ENCODE peak calls at places on chromosomes 7 and 10, in eight cellular contexts. R is Panc1; X is mesendoderm; K is hippocampal formation; F is esophagus squamous epithelium; Q is activated effector memory CD4-positive, alpha-beta T cell treated with anti-CD3 and anti-CD28 coated beads, Interleukin-2, amount 50 U/mL, for 16 hours; H is NCI-H187 treated with DMSO at 0.1 percent for 48 hours; O is GM13976. P is an unnamed sample.

GRCh38 chr10:131818510-131819234 is 82.1 kb upstream of the PPP2R2D start:
- DNase-seq in R (no peak), X (no peak), K (no peak), F (no peak), Q (no peak), H (peak; percentile 21), O (no peak), P (no peak)

GRCh38 chr7:10315881-10316280 is 657.8 kb upstream of the PHF14 start:
- DNase-seq in R (no peak), X (no peak), K (no peak), F (no peak), Q (no peak), H (no peak), O (no peak), P (no peak)

GRCh38 chr7:12257582-12257981 is 46.5 kb downstream of the TMEM106B start:
- DNase-seq in R (no peak), X (no peak), K (no peak), F (no peak), Q (no peak), H (no peak), O (peak; percentile 49), P (no peak)

GRCh38 chr7:65477326-65477725 is 103.7 kb downstream of the ZNF92 start:
- DNase-seq in R (no peak), X (peak; percentile 81), K (no peak), F (no peak), Q (no peak), H (no peak), O (no peak), P (no peak)

GRCh38 chr10:110641256-110641655 is 2.9 kb upstream of the RBM20 start:
- DNase-seq in R (no peak), X (peak; percentile 98), K (no peak), F (no peak), Q (peak; percentile 75), H (peak; percentile 80), O (no peak), P (no peak)

GRCh38 chr7:874036-874749 is 2.2 kb upstream of the GET4 start:
- DNase-seq in R (no peak), X (peak; percentile 62), K (no peak), F (no peak), Q (no peak), H (no peak), O (no peak), P (no peak)

GRCh38 chr7:96090756-96091155 is 231.1 kb downstream of the SLC25A13 start:
- DNase-seq in R (no peak), X (no peak), K (no peak), F (no peak), Q (no peak), H (no peak), O (no peak), P (no peak)

GRCh38 chr7:101373812-101374612 is 11.3 kb downstream of the COL26A1 start:
- DNase-seq in R (no peak), X (peak; percentile 63), K (no peak), F (no peak), Q (no peak), H (no peak), O (no peak), P (no peak)

GRCh38 chr10:126147866-126148578 is 240.3 kb downstream of the ADAM12 start:
- DNase-seq in R (no peak), X (peak; percentile 29), K (no peak), F (no peak), Q (no peak), H (no peak), O (no peak), P (no peak)

GRCh38 chr10:110304394-110304779 is 333 bp downstream of the SMNDC1 start:
- DNase-seq in R (no peak), X (no peak), K (peak; percentile 35), F (no peak), Q (no peak), H (no peak), O (no peak), P (no peak)

GRCh38 chr10:108735380-108735779 is 1187.9 kb downstream of the XPNPEP1 start:
- DNase-seq in R (no peak), X (no peak), K (no peak), F (no peak), Q (no peak), H (no peak), O (no peak), P (no peak)

GRCh38 chr7:134041477-134041876 is 85.7 kb upstream of the LRGUK start:
- DNase-seq in R (no peak), X (no peak), K (no peak), F (no peak), Q (no peak), H (no peak), O (no peak), P (no peak)

GRCh38 chr10:132154931-132155330 is 31.8 kb upstream of the DPYSL4 start:
- DNase-seq in R (no peak), X (no peak), K (no peak), F (no peak), Q (no peak), H (no peak), O (no peak), P (no peak)

GRCh38 chr10:64507869-64508609 is 986.8 kb downstream of the REEP3 start:
- DNase-seq in R (no peak), X (peak; percentile 93), K (no peak), F (no peak), Q (no peak), H (no peak), O (no peak), P (no peak)

GRCh38 chr7:149125189-149125863 is 798 bp downstream of the ZNF425 start:
- DNase-seq in R (no peak), X (peak; percentile 52), K (no peak), F (no peak), Q (no peak), H (no peak), O (no peak), P (no peak)

GRCh38 chr7:140390466-140391190 is 7.7 kb downstream of the SLC37A3 start:
- DNase-seq in R (no peak), X (no peak), K (no peak), F (no peak), Q (no peak), H (no peak), O (no peak), P (no peak)

GRCh38 chr10:93591065-93591808 is 9.8 kb downstream of the RBP4 start:
- DNase-seq in R (no peak), X (no peak), K (no peak), F (no peak), Q (no peak), H (no peak), O (no peak), P (no peak)

GRCh38 chr10:91410638-91411367 is 659 bp downstream of the HECTD2 start:
- DNase-seq in R (no peak), X (peak; percentile 49), K (peak; percentile 40), F (no peak), Q (no peak), H (no peak), O (peak; percentile 19), P (peak; percentile 49)

GRCh38 chr7:101804087-101804631 is 13.3 kb upstream of the CUX1 start:
- DNase-seq in R (no peak), X (peak; percentile 82), K (no peak), F (no peak), Q (no peak), H (no peak), O (no peak), P (no peak)

GRCh38 chr10:69961864-69962745 is 90.5 kb upstream of the MACROH2A2 start:
- DNase-seq in R (no peak), X (no peak), K (no peak), F (no peak), Q (no peak), H (no peak), O (peak; percentile 11), P (no peak)

GRCh38 chr7:154929006-154929726 is 73.8 kb downstream of the PAXIP1 start:
- DNase-seq in R (no peak), X (no peak), K (no peak), F (no peak), Q (no peak), H (no peak), O (no peak), P (no peak)

GRCh38 chr7:155340071-155340531 is 42.4 kb downstream of the INSIG1 start:
- DNase-seq in R (no peak), X (no peak), K (no peak), F (no peak), Q (no peak), H (no peak), O (no peak), P (no peak)

GRCh38 chr7:151078233-151079040 is 2.2 kb downstream of the FASTK start:
- DNase-seq in R (no peak), X (peak; percentile 50), K (no peak), F (no peak), Q (no peak), H (no peak), O (no peak), P (no peak)

GRCh38 chr10:7738536-7739407 is 35.7 kb downstream of the ITIH2 start:
- DNase-seq in R (no peak), X (no peak), K (no peak), F (no peak), Q (no peak), H (no peak), O (no peak), P (no peak)

GRCh38 chr7:38141187-38141586 is 36.9 kb upstream of the STARD3NL start:
- DNase-seq in R (no peak), X (no peak), K (no peak), F (no peak), Q (no peak), H (no peak), O (no peak), P (no peak)

GRCh38 chr7:75980126-75980864 is 14.1 kb downstream of the TMEM120A start:
- DNase-seq in R (no peak), X (no peak), K (no peak), F (no peak), Q (no peak), H (no peak), O (no peak), P (no peak)

GRCh38 chr10:73076361-73077183 is 20.1 kb downstream of the P4HA1 start:
- DNase-seq in R (no peak), X (no peak), K (peak; percentile 38), F (no peak), Q (no peak), H (no peak), O (no peak), P (peak; percentile 5)

GRCh38 chr7:13262929-13263530 is 575.6 kb downstream of the ARL4A start:
- DNase-seq in R (no peak), X (peak; percentile 28), K (no peak), F (no peak), Q (no peak), H (no peak), O (no peak), P (no peak)

GRCh38 chr7:152663101-152663740 is 12.7 kb downstream of the XRCC2 start:
- DNase-seq in R (no peak), X (peak; percentile 16), K (no peak), F (no peak), Q (no peak), H (no peak), O (no peak), P (no peak)

GRCh38 chr10:88810196-88810961 is 7.8 kb downstream of the LIPM start:
- DNase-seq in R (peak; percentile 33), X (peak; percentile 80), K (peak; percentile 16), F (no peak), Q (peak; percentile 66), H (no peak), O (peak; percentile 28), P (no peak)

GRCh38 chr10:132911712-132912097 is 30.7 kb downstream of the CFAP46 start:
- DNase-seq in R (no peak), X (peak; percentile 63), K (no peak), F (no peak), Q (peak; percentile 25), H (no peak), O (no peak), P (no peak)

GRCh38 chr7:140418653-140419052 is 14.8 kb downstream of the RAB19 start:
- DNase-seq in R (no peak), X (no peak), K (no peak), F (no peak), Q (no peak), H (no peak), O (no peak), P (no peak)

GRCh38 chr10:93701903-93702277 is 502 bp downstream of the FRA10AC1 start:
- DNase-seq in R (no peak), X (no peak), K (no peak), F (no peak), Q (peak; percentile 64), H (no peak), O (peak; percentile 12), P (no peak)

GRCh38 chr7:100827330-100828226 is at the start of gene EPHB4:
- DNase-seq in R (no peak), X (peak; percentile 97), K (no peak), F (no peak), Q (no peak), H (no peak), O (peak; percentile 31), P (peak; percentile 6)

P was measured in nucleus accumbens.